ENCODE peak calls at places on chromosomes 13 and 19, in seven cellular contexts. L is mesothelial cell of epicardium, A is WTC11, M is tibial artery, R is heart left ventricle, B is stomach, F is HFF-Myc. P is an unnamed sample.
A peak's percentile ranks its signal among the peaks of the same experiment; 100 is the strongest.

GRCh38 chr19:6041991-6042421 is 64.1 kb upstream of the RANBP3 start:
- DNase-seq in F (no peak), A (no peak), B (no peak), M (peak; percentile 37), L (no peak), R (peak; percentile 37), P (peak; percentile 50)

GRCh38 chr19:52007805-52008557 is at the start of gene ZNF615:
- DNase-seq in B (peak; percentile 90), A (peak; percentile 89), M (peak; percentile 92), F (peak; percentile 40), R (peak; percentile 94), L (peak; percentile 74), P (peak; percentile 93)

GRCh38 chr19:13033819-13034611 is 38.7 kb downstream of the NFIX start:
- DNase-seq in A (peak; percentile 85), B (peak; percentile 77), L (no peak), R (peak; percentile 88), M (peak; percentile 90), F (no peak), P (no peak)

GRCh38 chr13:30908416-30908980 is 2.4 kb downstream of the MEDAG start:
- DNase-seq in A (no peak), B (no peak), M (peak; percentile 88), R (no peak), F (no peak), L (no peak), P (peak; percentile 83)

GRCh38 chr13:108797354-108797753 is 167.9 kb downstream of the MYO16 start:
- DNase-seq in F (no peak), L (no peak), A (no peak), B (no peak), R (no peak), M (no peak), P (no peak)

GRCh38 chr19:46116121-46116520 is 8.4 kb downstream of the IGFL3 start:
- DNase-seq in L (no peak), A (no peak), M (no peak), F (no peak), R (no peak), B (no peak), P (no peak)

GRCh38 chr19:1969176-1970002 is 28.4 kb downstream of the CSNK1G2 start:
- DNase-seq in B (no peak), L (no peak), F (no peak), A (no peak), R (no peak), M (no peak), P (no peak)

GRCh38 chr19:408441-409005 is 424 bp downstream of the C2CD4C start:
- DNase-seq in R (peak; percentile 57), A (no peak), B (no peak), F (no peak), M (peak; percentile 62), L (no peak), P (no peak)

GRCh38 chr19:2166741-2167738 is 3.3 kb downstream of the DOT1L start:
- DNase-seq in M (peak; percentile 96), B (peak; percentile 95), A (no peak), R (peak; percentile 91), L (no peak), F (no peak), P (peak; percentile 35)

GRCh38 chr13:101579291-101579802 is 126.9 kb downstream of the ITGBL1 start:
- DNase-seq in F (no peak), M (no peak), R (no peak), A (no peak), B (no peak), L (no peak), P (no peak)

GRCh38 chr13:83943530-83944279 is 61.4 kb upstream of the SLITRK1 start:
- DNase-seq in R (no peak), M (no peak), F (no peak), A (no peak), B (no peak), L (no peak), P (no peak)

GRCh38 chr19:2477732-2478191 is 1.8 kb downstream of the GADD45B start:
- DNase-seq in F (no peak), M (peak; percentile 77), L (no peak), A (no peak), B (no peak), R (peak; percentile 70), P (no peak)

GRCh38 chr13:26880741-26881140 is 120.2 kb upstream of the GPR12 start:
- DNase-seq in R (no peak), L (no peak), A (no peak), M (no peak), F (no peak), B (no peak), P (no peak)

GRCh38 chr19:33771308-33772101 is 25.2 kb upstream of the KCTD15 start:
- DNase-seq in M (peak; percentile 77), L (peak; percentile 73), R (peak; percentile 86), F (no peak), B (peak; percentile 76), A (peak; percentile 81), P (no peak)

GRCh38 chr13:31199849-31200635 is at the start of gene B3GLCT:
- DNase-seq in R (peak; percentile 92), F (no peak), M (peak; percentile 85), B (peak; percentile 84), A (peak; percentile 83), L (peak; percentile 76), P (no peak)

GRCh38 chr13:78136966-78137365 is 218.3 kb upstream of the EDNRB start:
- DNase-seq in M (no peak), F (no peak), R (no peak), B (no peak), L (no peak), A (no peak), P (no peak)

GRCh38 chr13:78133511-78133910 is 214.9 kb upstream of the EDNRB start:
- DNase-seq in A (no peak), M (no peak), B (no peak), F (no peak), L (no peak), R (no peak), P (no peak)

GRCh38 chr13:78137404-78138142 is 218.9 kb upstream of the EDNRB start:
- DNase-seq in L (no peak), R (no peak), F (peak; percentile 64), B (no peak), M (no peak), A (peak; percentile 46), P (no peak)

GRCh38 chr13:78129850-78130249 is 211.2 kb upstream of the EDNRB start:
- DNase-seq in A (no peak), F (no peak), B (no peak), L (no peak), R (no peak), M (no peak), P (no peak)

DNA sequence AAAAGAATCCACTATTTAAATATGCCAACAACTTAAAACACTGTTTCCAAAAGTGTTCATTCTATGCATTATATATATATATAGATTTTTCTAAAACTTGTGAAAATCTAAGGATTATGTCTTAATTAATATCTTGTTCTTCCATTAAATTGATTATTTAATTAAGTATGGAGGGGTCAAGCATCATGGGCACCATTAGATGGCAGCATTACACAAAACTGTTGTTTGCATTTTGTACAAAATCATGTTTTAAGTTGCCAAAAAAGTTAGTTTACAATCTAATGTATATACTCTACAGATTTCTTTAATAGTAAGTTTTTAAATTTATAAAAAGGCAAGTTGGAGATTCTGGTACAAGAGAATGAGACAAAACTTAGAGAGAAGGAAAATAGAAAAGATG is 213.2 kb upstream of the EDNRB start:
- DNase-seq in R (no peak), L (no peak), F (no peak), A (no peak), B (no peak), M (no peak), P (no peak)
- TF ChIP-seq CTCF in R (no peak), L (no peak), F (peak; percentile 9), A (no peak), B (no peak), M (no peak), P (no peak)

GRCh38 chr13:57627663-57628062 is 3.9 kb upstream of the PCDH17 start:
- DNase-seq in R (no peak), F (no peak), M (no peak), A (no peak), B (no peak), L (no peak), P (no peak)

GRCh38 chr13:57630661-57631606 is 610 bp upstream of the PCDH17 start:
- DNase-seq in M (no peak), L (no peak), A (no peak), B (no peak), F (no peak), R (no peak), P (peak; percentile 57)

GRCh38 chr13:57631607-57632275 is at the start of gene PCDH17:
- DNase-seq in R (peak; percentile 56), B (peak; percentile 34), A (peak; percentile 54), M (peak; percentile 70), L (peak; percentile 29), F (no peak), P (no peak)

GRCh38 chr13:57629821-57630235 is 1.7 kb upstream of the PCDH17 start:
- DNase-seq in M (peak; percentile 90), B (peak; percentile 67), A (peak; percentile 98), F (no peak), R (peak; percentile 93), L (peak; percentile 87), P (peak; percentile 20)

DNA sequence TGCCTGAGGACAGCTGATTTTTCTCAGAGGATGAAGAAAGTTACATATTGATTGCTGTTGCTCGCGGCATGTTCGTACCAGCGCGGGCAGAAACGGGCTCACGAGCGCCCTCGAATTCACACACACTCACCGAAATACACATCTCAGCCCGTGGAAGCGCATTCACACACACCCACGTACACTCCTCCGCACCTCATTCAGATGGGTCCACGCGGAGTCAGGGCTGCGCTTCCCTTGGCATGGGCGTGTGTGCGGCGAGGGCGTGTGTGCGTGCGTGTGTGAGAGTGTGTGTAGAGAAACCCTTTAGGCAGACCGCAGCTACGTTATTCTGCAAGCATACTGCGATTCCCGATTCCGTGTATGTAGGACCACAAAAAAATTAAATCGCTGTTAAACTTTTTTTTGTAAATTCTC is 2.1 kb upstream of the PCDH17 start:
- DNase-seq in B (no peak), A (no peak), M (peak; percentile 61), F (no peak), L (peak; percentile 19), R (no peak), P (peak; percentile 63)
- TF ChIP-seq CTCF in B (no peak), A (no peak), M (no peak), F (no peak), L (no peak), R (no peak), P (no peak)

DNA sequence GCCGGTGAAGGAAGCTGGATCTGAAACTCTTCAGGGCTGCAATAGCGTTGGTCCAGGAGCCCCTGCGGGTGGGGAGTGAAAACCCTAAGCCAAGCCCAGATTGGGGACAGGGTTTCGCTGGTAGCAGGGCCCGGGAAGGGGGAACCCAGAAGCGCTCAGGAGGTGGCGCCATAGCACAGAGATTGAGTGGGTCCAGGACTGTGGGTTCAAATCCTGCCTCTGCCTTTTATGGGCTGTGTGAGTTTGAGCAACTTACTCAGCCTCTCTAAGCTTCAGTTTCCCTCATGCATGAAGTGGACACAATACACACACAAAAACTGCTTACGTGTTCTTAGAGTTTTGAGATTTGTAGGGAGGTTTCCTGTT is 8.3 kb upstream of the SYCN start:
- DNase-seq in M (no peak), R (no peak), L (no peak), F (no peak), B (peak; percentile 59), A (peak; percentile 81), P (no peak)
- TF ChIP-seq CTCF in M (no peak), R (peak; percentile 15), L (no peak), F (peak; percentile 53), B (no peak), A (peak; percentile 18), P (no peak)

DNA sequence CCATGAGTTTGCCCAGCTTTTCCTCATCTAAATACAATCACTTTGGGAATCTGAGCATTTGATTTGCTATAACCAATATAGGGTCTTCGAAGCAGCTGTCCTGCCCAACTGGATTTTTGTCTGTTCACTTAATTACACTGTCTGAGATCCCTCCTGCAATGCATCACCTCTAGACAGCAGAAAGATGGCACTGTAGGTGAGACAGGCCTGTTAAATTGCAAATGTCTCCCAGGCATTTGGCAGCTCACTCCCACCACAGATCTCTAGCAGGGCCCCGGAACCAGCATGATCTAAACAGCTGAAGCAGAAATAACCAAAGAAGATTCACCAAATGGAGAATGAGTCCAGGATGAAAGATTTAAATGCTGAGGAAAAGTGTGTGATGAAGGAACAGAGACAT is 41.9 kb upstream of the SERPINE3 start:
- DNase-seq in B (no peak), R (no peak), F (no peak), L (no peak), A (no peak), M (no peak), P (peak; percentile 18)
- TF ChIP-seq CTCF in B (no peak), R (no peak), F (no peak), L (no peak), A (no peak), M (no peak), P (no peak)